ENCODE peak calls at places on chromosomes 1 and 21, in seven cellular contexts. B is nephron progenitor cell, Y is BE2C, V is stomach, Z is IMR-90, K is GM13977, E is WTC11. R is an unnamed sample.

GRCh38 chr1:193569696-193570269 is 383.4 kb upstream of the B3GALT2 start:
- DNase-seq in B (no peak), Y (no peak), V (no peak), Z (peak; percentile 91), K (no peak), E (no peak), R (no peak)

GRCh38 chr1:223224465-223224864 is 81.4 kb upstream of the TLR5 start:
- DNase-seq in B (no peak), Y (no peak), V (no peak), Z (no peak), K (no peak), E (peak; percentile 48), R (no peak)

GRCh38 chr1:189269011-189269410 is 1208.7 kb downstream of the BRINP3 start:
- DNase-seq in B (no peak), Y (no peak), V (no peak), Z (peak; percentile 24), K (no peak), E (no peak), R (no peak)

GRCh38 chr1:162168261-162168660 is 98.8 kb downstream of the NOS1AP start:
- DNase-seq in B (no peak), Y (peak; percentile 32), V (peak; percentile 90), Z (no peak), K (no peak), E (no peak), R (no peak)

GRCh38 chr1:222417264-222417663 is 130.6 kb downstream of the HHIPL2 start:
- DNase-seq in B (no peak), Y (no peak), V (no peak), Z (no peak), K (no peak), E (no peak), R (no peak)

GRCh38 chr1:2638466-2639115 is 5.8 kb upstream of the MMEL1 start:
- DNase-seq in B (no peak), Y (no peak), V (no peak), Z (no peak), K (no peak), E (no peak), R (no peak)

GRCh38 chr1:154571964-154572288 is 4.3 kb downstream of the CHRNB2 start:
- DNase-seq in B (no peak), Y (no peak), V (no peak), Z (no peak), K (no peak), E (no peak), R (no peak)

GRCh38 chr1:185075476-185075875 is 30.1 kb downstream of the RNF2 start:
- DNase-seq in B (no peak), Y (no peak), V (no peak), Z (no peak), K (no peak), E (no peak), R (no peak)

GRCh38 chr1:178530520-178530919 is 17.6 kb downstream of the TEX35 start:
- DNase-seq in B (no peak), Y (no peak), V (no peak), Z (peak; percentile 22), K (no peak), E (no peak), R (no peak)

GRCh38 chr1:178530037-178530402 is 17.1 kb downstream of the TEX35 start:
- DNase-seq in B (no peak), Y (no peak), V (no peak), Z (peak; percentile 86), K (no peak), E (no peak), R (no peak)

GRCh38 chr1:178528219-178528962 is 15.5 kb downstream of the TEX35 start:
- DNase-seq in B (no peak), Y (no peak), V (peak; percentile 21), Z (no peak), K (no peak), E (no peak), R (no peak)

GRCh38 chr1:178528963-178529355 is 16.1 kb downstream of the TEX35 start:
- DNase-seq in B (no peak), Y (no peak), V (no peak), Z (no peak), K (no peak), E (no peak), R (no peak)

GRCh38 chr1:178529364-178530036 is 16.6 kb downstream of the TEX35 start:
- DNase-seq in B (no peak), Y (no peak), V (no peak), Z (no peak), K (no peak), E (peak; percentile 48), R (no peak)
- TF ChIP-seq CTCF in B (no peak), Y (no peak), V (no peak), Z (no peak), K (no peak), E (no peak), R (no peak)

GRCh38 chr1:86939406-86939805 is 25.0 kb downstream of the HS2ST1 start:
- DNase-seq in B (no peak), Y (no peak), V (no peak), Z (no peak), K (no peak), E (no peak), R (no peak)

GRCh38 chr1:86940599-86940998 is 26.2 kb downstream of the HS2ST1 start:
- DNase-seq in B (no peak), Y (no peak), V (no peak), Z (no peak), K (no peak), E (no peak), R (no peak)

GRCh38 chr1:86938450-86938849 is 24.0 kb downstream of the HS2ST1 start:
- DNase-seq in B (no peak), Y (no peak), V (no peak), Z (peak; percentile 15), K (no peak), E (no peak), R (no peak)

GRCh38 chr1:86942034-86942433 is 27.6 kb downstream of the HS2ST1 start:
- DNase-seq in B (no peak), Y (no peak), V (no peak), Z (no peak), K (no peak), E (no peak), R (no peak)

GRCh38 chr1:86938855-86939254 is 24.4 kb downstream of the HS2ST1 start:
- DNase-seq in B (no peak), Y (no peak), V (no peak), Z (no peak), K (peak; percentile 14), E (no peak), R (no peak)
- TF ChIP-seq CTCF in B (no peak), Y (no peak), V (no peak), Z (no peak), K (no peak), E (no peak), R (no peak)

GRCh38 chr1:208593306-208594006 is 349.3 kb upstream of the PLXNA2 start:
- DNase-seq in B (no peak), Y (no peak), V (no peak), Z (no peak), K (no peak), E (no peak), R (no peak)
- TF ChIP-seq CTCF in B (no peak), Y (no peak), V (no peak), Z (no peak), K (no peak), E (no peak), R (no peak)

DNA sequence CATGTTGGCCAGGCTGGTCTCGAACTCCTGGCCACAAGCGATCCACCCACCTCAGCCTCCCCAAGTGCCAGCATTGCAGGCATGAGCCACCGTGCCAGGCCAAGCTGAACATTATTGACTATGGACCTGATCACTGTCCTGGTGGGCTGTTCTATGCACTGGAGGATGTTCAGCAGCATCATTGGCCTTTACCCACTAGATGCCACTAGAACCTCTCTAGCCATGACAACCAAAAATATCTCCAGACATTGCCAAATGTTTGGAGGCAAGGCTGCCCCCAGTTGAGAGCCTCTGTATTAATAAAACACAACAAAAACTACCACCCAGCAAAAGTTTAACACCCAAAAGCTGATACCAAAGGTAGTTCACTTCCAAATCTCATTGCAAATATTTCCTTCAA is 110.8 kb upstream of the SOD1 start:
- DNase-seq in B (no peak), Y (no peak), V (no peak), Z (no peak), K (no peak), E (no peak), R (no peak)
- TF ChIP-seq CTCF in B (no peak), Y (peak; percentile 4), V (no peak), Z (no peak), K (no peak), E (no peak), R (no peak)

GRCh38 chr1:27403931-27404330 is 11.5 kb downstream of the GPR3 start:
- DNase-seq in B (no peak), Y (no peak), V (no peak), Z (no peak), K (no peak), E (no peak), R (no peak)
- TF ChIP-seq CTCF in B (no peak), Y (no peak), V (no peak), Z (no peak), K (no peak), E (no peak), R (no peak)

GRCh38 chr1:53502641-53503432 is 43.6 kb downstream of the DMRTB1 start:
- DNase-seq in B (peak; percentile 36), Y (no peak), V (no peak), Z (no peak), K (no peak), E (no peak), R (no peak)
- TF ChIP-seq CTCF in B (no peak), Y (no peak), V (no peak), Z (no peak), K (no peak), E (no peak), R (no peak)

DNA sequence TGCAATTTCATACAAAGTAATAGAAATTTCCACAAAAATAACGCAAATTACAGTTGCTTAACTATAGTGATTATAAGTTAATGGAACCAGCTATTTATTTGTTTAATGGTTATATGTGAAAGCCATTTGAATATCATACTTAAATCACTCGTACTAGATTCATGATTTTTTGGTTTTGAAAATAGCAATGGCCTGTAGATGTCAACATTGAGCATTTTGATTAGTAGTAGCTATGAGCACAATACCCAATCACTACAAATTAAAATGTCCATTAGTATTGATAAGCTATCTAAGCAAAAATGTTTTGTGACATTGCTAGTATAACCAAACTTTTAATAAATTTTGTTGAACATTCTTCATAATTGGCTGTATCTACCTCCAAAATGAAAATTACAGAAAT is 10.0 kb downstream of the COL24A1 start:
- DNase-seq in B (no peak), Y (no peak), V (no peak), Z (no peak), K (no peak), E (no peak), R (no peak)
- TF ChIP-seq CTCF in B (no peak), Y (no peak), V (no peak), Z (no peak), K (no peak), E (no peak), R (no peak)

R was measured in GM20000.